ENCODE peak calls at places on chromosomes 12 and 14, in seven cellular contexts. One of them, this sample, is unnamed.

GRCh38 chr14:20415723-20416622 is 2.7 kb upstream of the TEP1 start:
- DNase-seq in SK-N-SH: peak
- DNase-seq in HCT116: peak
- DNase-seq in K562: peak
- DNase-seq in HepG2: peak
- DNase-seq in GM12878: peak
- DNase-seq in H1: no peak
- DNase-seq in this sample: peak

GRCh38 chr14:103123128-103123633 is at the start of gene TNFAIP2:
- DNase-seq in SK-N-SH: no peak
- DNase-seq in HCT116: no peak
- DNase-seq in K562: peak
- DNase-seq in HepG2: no peak
- DNase-seq in GM12878: no peak
- DNase-seq in H1: peak
- DNase-seq in this sample: no peak

GRCh38 chr14:68892961-68893360 is 86.1 kb downstream of the ACTN1 start:
- DNase-seq in SK-N-SH: no peak
- DNase-seq in HCT116: no peak
- DNase-seq in K562: peak
- DNase-seq in HepG2: no peak
- DNase-seq in GM12878: no peak
- DNase-seq in H1: no peak
- DNase-seq in this sample: no peak

GRCh38 chr12:57611116-57611809 is at the start of gene ARHGEF25:
- DNase-seq in SK-N-SH: peak
- DNase-seq in HCT116: no peak
- DNase-seq in K562: peak
- DNase-seq in HepG2: peak
- DNase-seq in GM12878: no peak
- DNase-seq in H1: peak
- DNase-seq in this sample: peak

GRCh38 chr12:29519585-29520182 is 22.2 kb upstream of the OVCH1 start:
- DNase-seq in SK-N-SH: peak
- DNase-seq in HCT116: peak
- DNase-seq in K562: peak
- DNase-seq in HepG2: peak
- DNase-seq in GM12878: no peak
- DNase-seq in H1: no peak
- DNase-seq in this sample: peak

GRCh38 chr12:22121224-22121623 is 75.2 kb downstream of the CMAS start:
- DNase-seq in SK-N-SH: no peak
- DNase-seq in HCT116: peak
- DNase-seq in K562: no peak
- DNase-seq in HepG2: peak
- DNase-seq in GM12878: no peak
- DNase-seq in H1: peak
- DNase-seq in this sample: no peak

GRCh38 chr12:124563809-124564208 is 3.6 kb downstream of the NCOR2 start:
- DNase-seq in SK-N-SH: no peak
- DNase-seq in HCT116: no peak
- DNase-seq in K562: no peak
- DNase-seq in HepG2: no peak
- DNase-seq in GM12878: no peak
- DNase-seq in H1: no peak
- DNase-seq in this sample: no peak

GRCh38 chr12:2284857-2285256 is 232.1 kb downstream of the CACNA1C start:
- DNase-seq in SK-N-SH: peak
- DNase-seq in HCT116: peak
- DNase-seq in K562: peak
- DNase-seq in HepG2: peak
- DNase-seq in GM12878: no peak
- DNase-seq in H1: peak
- DNase-seq in this sample: peak

GRCh38 chr12:6837370-6838060 is 3.2 kb upstream of the GNB3 start:
- DNase-seq in SK-N-SH: no peak
- DNase-seq in HCT116: no peak
- DNase-seq in K562: no peak
- DNase-seq in HepG2: no peak
- DNase-seq in GM12878: no peak
- DNase-seq in H1: no peak
- DNase-seq in this sample: no peak

GRCh38 chr14:51205486-51205885 is 34.6 kb upstream of the TMX1 start:
- DNase-seq in SK-N-SH: no peak
- DNase-seq in HCT116: no peak
- DNase-seq in K562: no peak
- DNase-seq in HepG2: no peak
- DNase-seq in GM12878: no peak
- DNase-seq in H1: no peak
- DNase-seq in this sample: no peak

GRCh38 chr12:51822956-51823355 is 25.6 kb downstream of the FIGNL2 start:
- DNase-seq in SK-N-SH: no peak
- DNase-seq in HCT116: no peak
- DNase-seq in K562: no peak
- DNase-seq in HepG2: no peak
- DNase-seq in GM12878: no peak
- DNase-seq in H1: no peak
- DNase-seq in this sample: no peak

GRCh38 chr12:106994579-106995220 is 7.8 kb upstream of the MTERF2 start:
- DNase-seq in SK-N-SH: no peak
- DNase-seq in HCT116: no peak
- DNase-seq in K562: no peak
- DNase-seq in HepG2: no peak
- DNase-seq in GM12878: no peak
- DNase-seq in H1: no peak
- DNase-seq in this sample: no peak

GRCh38 chr14:74658535-74659130 is 46.6 kb upstream of the LTBP2 start:
- DNase-seq in SK-N-SH: no peak
- DNase-seq in HCT116: no peak
- DNase-seq in K562: no peak
- DNase-seq in HepG2: no peak
- DNase-seq in GM12878: no peak
- DNase-seq in H1: no peak
- DNase-seq in this sample: peak

GRCh38 chr12:121252712-121253345 is 42.9 kb downstream of the P2RX4 start:
- DNase-seq in SK-N-SH: no peak
- DNase-seq in HCT116: no peak
- DNase-seq in K562: peak
- DNase-seq in HepG2: no peak
- DNase-seq in GM12878: no peak
- DNase-seq in H1: no peak
- DNase-seq in this sample: no peak
- TF ChIP-seq MAX in SK-N-SH: no peak
- TF ChIP-seq MAX in HCT116: no peak
- TF ChIP-seq MAX in K562: no peak
- TF ChIP-seq MAX in HepG2: no peak
- TF ChIP-seq MAX in GM12878: no peak
- TF ChIP-seq MAX in H1: no peak
- TF ChIP-seq MAX in this sample: no peak

GRCh38 chr12:77089701-77090220 is 24.4 kb upstream of the E2F7 start:
- DNase-seq in SK-N-SH: no peak
- DNase-seq in HCT116: no peak
- DNase-seq in K562: no peak
- DNase-seq in HepG2: no peak
- DNase-seq in GM12878: no peak
- DNase-seq in H1: no peak
- DNase-seq in this sample: no peak
- H2AFZ ChIP-seq in SK-N-SH: peak
- H2AFZ ChIP-seq in HCT116: no peak
- H2AFZ ChIP-seq in K562: no peak
- H2AFZ ChIP-seq in HepG2: no peak
- H2AFZ ChIP-seq in GM12878: no peak
- H2AFZ ChIP-seq in H1: no peak
- H2AFZ ChIP-seq in this sample: no peak

DNA sequence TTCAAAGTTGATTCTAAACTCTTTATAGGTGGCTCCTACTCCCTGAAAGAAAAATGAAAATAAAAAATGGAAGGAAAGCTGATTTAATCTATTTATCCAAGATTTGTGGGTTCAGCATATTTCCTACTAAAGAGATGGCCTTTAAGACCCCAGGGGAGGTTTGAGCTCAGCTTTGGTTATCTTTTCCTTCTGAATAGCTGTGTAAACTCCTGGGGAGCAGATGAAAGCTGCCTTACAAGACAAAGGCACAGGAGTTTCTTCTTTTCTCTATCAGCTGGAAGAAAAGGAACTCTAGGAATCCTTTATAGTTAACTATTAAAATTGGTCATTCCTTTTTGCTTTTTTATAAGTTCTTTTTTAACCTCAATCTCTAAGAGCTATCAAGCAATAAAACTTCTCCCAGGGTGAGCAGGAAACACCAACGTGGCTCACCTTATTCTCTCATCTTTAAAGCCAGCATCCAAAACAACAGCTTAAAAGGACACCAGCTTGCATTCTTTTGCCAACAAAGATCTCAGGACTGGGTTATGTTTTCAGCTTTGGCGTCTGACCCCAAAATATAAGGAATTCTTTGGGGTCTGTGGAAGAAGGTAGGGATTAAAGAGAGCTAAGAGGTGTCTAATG is 371.7 kb upstream of the KITLG start:
- DNase-seq in SK-N-SH: no peak
- DNase-seq in HCT116: no peak
- DNase-seq in K562: no peak
- DNase-seq in HepG2: no peak
- DNase-seq in GM12878: no peak
- DNase-seq in H1: no peak
- DNase-seq in this sample: peak
- TF ChIP-seq MAX in SK-N-SH: no peak
- TF ChIP-seq MAX in HCT116: no peak
- TF ChIP-seq MAX in K562: no peak
- TF ChIP-seq MAX in HepG2: no peak
- TF ChIP-seq MAX in GM12878: no peak
- TF ChIP-seq MAX in H1: no peak
- TF ChIP-seq MAX in this sample: no peak

GRCh38 chr14:65302571-65303184 is 109.9 kb upstream of the FUT8 start:
- DNase-seq in SK-N-SH: no peak
- DNase-seq in HCT116: no peak
- DNase-seq in K562: no peak
- DNase-seq in HepG2: no peak
- DNase-seq in GM12878: peak
- DNase-seq in H1: no peak
- DNase-seq in this sample: no peak

GRCh38 chr14:65303185-65303901 is 109.2 kb upstream of the FUT8 start:
- DNase-seq in SK-N-SH: no peak
- DNase-seq in HCT116: no peak
- DNase-seq in K562: no peak
- DNase-seq in HepG2: no peak
- DNase-seq in GM12878: no peak
- DNase-seq in H1: no peak
- DNase-seq in this sample: no peak

GRCh38 chr14:65299837-65300236 is 112.7 kb upstream of the FUT8 start:
- DNase-seq in SK-N-SH: no peak
- DNase-seq in HCT116: no peak
- DNase-seq in K562: peak
- DNase-seq in HepG2: no peak
- DNase-seq in GM12878: no peak
- DNase-seq in H1: no peak
- DNase-seq in this sample: no peak

GRCh38 chr14:65303902-65304222 is 108.7 kb upstream of the FUT8 start:
- DNase-seq in SK-N-SH: no peak
- DNase-seq in HCT116: no peak
- DNase-seq in K562: no peak
- DNase-seq in HepG2: no peak
- DNase-seq in GM12878: no peak
- DNase-seq in H1: no peak
- DNase-seq in this sample: no peak

GRCh38 chr14:65301862-65302539 is 110.5 kb upstream of the FUT8 start:
- DNase-seq in SK-N-SH: no peak
- DNase-seq in HCT116: no peak
- DNase-seq in K562: peak
- DNase-seq in HepG2: peak
- DNase-seq in GM12878: peak
- DNase-seq in H1: no peak
- DNase-seq in this sample: no peak
- H2AFZ ChIP-seq in SK-N-SH: no peak
- H2AFZ ChIP-seq in HCT116: no peak
- H2AFZ ChIP-seq in K562: no peak
- H2AFZ ChIP-seq in HepG2: peak
- H2AFZ ChIP-seq in GM12878: peak
- H2AFZ ChIP-seq in H1: no peak
- H2AFZ ChIP-seq in this sample: no peak

GRCh38 chr12:121512561-121512960 is 68.3 kb downstream of the KDM2B start:
- DNase-seq in SK-N-SH: no peak
- DNase-seq in HCT116: no peak
- DNase-seq in K562: no peak
- DNase-seq in HepG2: no peak
- DNase-seq in GM12878: no peak
- DNase-seq in H1: no peak
- DNase-seq in this sample: no peak
- TF ChIP-seq MAX in SK-N-SH: no peak
- TF ChIP-seq MAX in HCT116: no peak
- TF ChIP-seq MAX in K562: no peak
- TF ChIP-seq MAX in HepG2: no peak
- TF ChIP-seq MAX in GM12878: no peak
- TF ChIP-seq MAX in H1: no peak
- TF ChIP-seq MAX in this sample: no peak

DNA sequence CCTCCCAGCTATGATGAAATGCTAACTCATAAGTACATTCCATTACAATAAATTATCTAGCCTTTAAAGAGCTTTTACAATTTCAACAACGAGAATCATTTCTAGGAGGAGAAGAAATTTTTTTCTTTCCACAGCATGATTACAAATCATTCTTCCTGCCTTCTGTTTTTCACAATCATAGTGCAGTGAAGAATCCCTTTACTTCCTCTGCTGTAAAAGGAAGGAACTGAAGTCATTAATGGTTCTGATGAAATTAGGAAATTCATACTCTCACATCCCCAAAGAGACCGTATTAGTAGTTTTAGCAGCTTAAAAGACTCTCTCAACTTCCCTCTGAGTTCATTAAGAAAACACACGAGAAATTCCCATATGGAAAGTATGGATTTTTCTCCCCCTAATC is 58.7 kb upstream of the KITLG start:
- DNase-seq in SK-N-SH: no peak
- DNase-seq in HCT116: no peak
- DNase-seq in K562: no peak
- DNase-seq in HepG2: no peak
- DNase-seq in GM12878: no peak
- DNase-seq in H1: no peak
- DNase-seq in this sample: peak
- H2AFZ ChIP-seq in SK-N-SH: peak
- H2AFZ ChIP-seq in HCT116: peak
- H2AFZ ChIP-seq in K562: no peak
- H2AFZ ChIP-seq in HepG2: no peak
- H2AFZ ChIP-seq in GM12878: no peak
- H2AFZ ChIP-seq in H1: peak
- H2AFZ ChIP-seq in this sample: peak

GRCh38 chr12:80778005-80778541 is 61.4 kb downstream of the MYF5 start:
- DNase-seq in SK-N-SH: peak
- DNase-seq in HCT116: peak
- DNase-seq in K562: no peak
- DNase-seq in HepG2: peak
- DNase-seq in GM12878: peak
- DNase-seq in H1: no peak
- DNase-seq in this sample: peak
- TF ChIP-seq MAX in SK-N-SH: peak
- TF ChIP-seq MAX in HCT116: peak
- TF ChIP-seq MAX in K562: no peak
- TF ChIP-seq MAX in HepG2: peak
- TF ChIP-seq MAX in GM12878: no peak
- TF ChIP-seq MAX in H1: no peak
- TF ChIP-seq MAX in this sample: no peak

This sample was measured in endothelial cell of umbilical vein.